ENCODE peak calls at places on chromosomes 2 and 18, in four cellular contexts. F is A549, I is endothelial cell of umbilical vein, H is GM12878. U is an unnamed sample.

GRCh38 chr18:52150050-52150449 is 189.9 kb upstream of the DCC start:
- DNase-seq in F (no peak), I (no peak), H (no peak), U (no peak)

GRCh38 chr2:228474466-228474865 is 293.0 kb upstream of the SPHKAP start:
- DNase-seq in F (no peak), I (no peak), H (no peak), U (no peak)

GRCh38 chr18:60466671-60467070 is 94.1 kb upstream of the MC4R start:
- DNase-seq in F (no peak), I (no peak), H (no peak), U (no peak)

GRCh38 chr2:95077521-95077807 is 44.1 kb downstream of the MRPS5 start:
- DNase-seq in F (no peak), I (no peak), H (no peak), U (no peak)

GRCh38 chr2:45130758-45131157 is 121.5 kb upstream of the SIX2 start:
- DNase-seq in F (no peak), I (peak), H (no peak), U (no peak)

GRCh38 chr2:238157506-238158017 is 1.2 kb upstream of the ERFE start:
- DNase-seq in F (no peak), I (no peak), H (no peak), U (no peak)

GRCh38 chr2:121804340-121804739 is 48.9 kb downstream of the TSN start:
- DNase-seq in F (no peak), I (peak), H (peak), U (peak)

GRCh38 chr18:80037869-80038630 is 3.8 kb downstream of the RBFA start:
- DNase-seq in F (no peak), I (no peak), H (no peak), U (no peak)

GRCh38 chr18:43805646-43806194 is 528.4 kb upstream of the SYT4 start:
- DNase-seq in F (no peak), I (no peak), H (no peak), U (no peak)

GRCh38 chr2:57396364-57397098 is 650.1 kb upstream of the VRK2 start:
- DNase-seq in F (no peak), I (no peak), H (no peak), U (no peak)

GRCh38 chr2:104340879-104341812 is 512.8 kb upstream of the POU3F3 start:
- DNase-seq in F (no peak), I (no peak), H (no peak), U (no peak)

GRCh38 chr2:127107622-127107999 is 657 bp upstream of the BIN1 start:
- DNase-seq in F (peak), I (no peak), H (no peak), U (no peak)

GRCh38 chr2:88838165-88838635 is 146.7 kb downstream of the RPIA start:
- DNase-seq in F (no peak), I (no peak), H (no peak), U (no peak)

GRCh38 chr2:143807192-143807591 is 678.0 kb downstream of the ARHGAP15 start:
- DNase-seq in F (no peak), I (no peak), H (no peak), U (no peak)

GRCh38 chr2:187936228-187936627 is 355.4 kb upstream of the GULP1 start:
- DNase-seq in F (no peak), I (no peak), H (no peak), U (no peak)

GRCh38 chr2:95388091-95388692 is 14.3 kb upstream of the FAHD2A start:
- DNase-seq in F (no peak), I (no peak), H (no peak), U (no peak)

GRCh38 chr2:45745231-45745630 is 93.8 kb downstream of the PRKCE start:
- DNase-seq in F (no peak), I (no peak), H (no peak), U (no peak)

GRCh38 chr2:37523861-37524362 is 147.5 kb downstream of the CDC42EP3 start:
- DNase-seq in F (no peak), I (peak), H (no peak), U (no peak)

GRCh38 chr2:881204-881918 is 69.3 kb upstream of the SNTG2 start:
- DNase-seq in F (no peak), I (no peak), H (peak), U (no peak)

GRCh38 chr2:5594288-5594687 is 97.9 kb upstream of the SOX11 start:
- DNase-seq in F (no peak), I (no peak), H (no peak), U (no peak)

GRCh38 chr18:71134122-71134521 is 845.3 kb downstream of the SOCS6 start:
- DNase-seq in F (no peak), I (no peak), H (no peak), U (no peak)

GRCh38 chr18:68604256-68604655 is 110.7 kb downstream of the TMX3 start:
- DNase-seq in F (no peak), I (no peak), H (no peak), U (no peak)

GRCh38 chr2:231530099-231531085 is at the start of gene NMUR1:
- DNase-seq in F (peak), I (peak), H (no peak), U (peak)
- TF ChIP-seq MYC in F (no peak), I (no peak), H (no peak), U (peak)

GRCh38 chr2:200264631-200265030 is 41.9 kb upstream of the SPATS2L start:
- DNase-seq in F (no peak), I (no peak), H (no peak), U (no peak)

GRCh38 chr2:200266406-200266805 is 40.1 kb upstream of the SPATS2L start:
- DNase-seq in F (no peak), I (no peak), H (no peak), U (no peak)

GRCh38 chr2:200270732-200271131 is 35.8 kb upstream of the SPATS2L start:
- DNase-seq in F (no peak), I (no peak), H (no peak), U (no peak)

GRCh38 chr2:200263279-200263678 is 43.2 kb upstream of the SPATS2L start:
- DNase-seq in F (no peak), I (no peak), H (no peak), U (no peak)

DNA sequence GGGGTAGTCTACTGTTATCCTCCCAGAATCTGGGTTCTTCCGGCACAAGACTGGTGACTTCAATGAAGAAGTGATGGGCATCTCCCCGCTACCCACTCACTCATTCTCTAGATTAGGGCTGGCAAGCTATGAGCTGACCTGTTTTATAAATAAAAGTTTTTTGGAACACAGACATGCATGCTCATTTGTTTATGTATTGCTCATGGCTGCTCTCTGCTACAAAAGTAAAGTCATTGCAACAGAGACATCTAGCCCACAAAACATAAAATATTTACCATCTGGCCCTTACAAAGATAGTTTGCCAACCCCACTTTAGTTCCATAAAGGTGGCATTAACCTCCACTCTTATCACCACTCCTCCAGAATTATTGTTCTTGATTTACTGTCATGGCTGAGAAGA is 39.1 kb upstream of the SPATS2L start:
- DNase-seq in F (no peak), I (no peak), H (no peak), U (no peak)
- TF ChIP-seq MYC in F (no peak), I (no peak), H (no peak), U (no peak)

GRCh38 chr2:196314157-196314556 is 142.8 kb upstream of the STK17B start:
- DNase-seq in F (no peak), I (no peak), H (no peak), U (no peak)

GRCh38 chr2:196314780-196315179 is 143.4 kb upstream of the STK17B start:
- DNase-seq in F (peak), I (no peak), H (no peak), U (no peak)

GRCh38 chr2:196307775-196308174 is 136.4 kb upstream of the STK17B start:
- DNase-seq in F (no peak), I (no peak), H (no peak), U (no peak)

GRCh38 chr2:196315388-196316049 is 144.1 kb upstream of the STK17B start:
- DNase-seq in F (peak), I (no peak), H (no peak), U (no peak)

DNA sequence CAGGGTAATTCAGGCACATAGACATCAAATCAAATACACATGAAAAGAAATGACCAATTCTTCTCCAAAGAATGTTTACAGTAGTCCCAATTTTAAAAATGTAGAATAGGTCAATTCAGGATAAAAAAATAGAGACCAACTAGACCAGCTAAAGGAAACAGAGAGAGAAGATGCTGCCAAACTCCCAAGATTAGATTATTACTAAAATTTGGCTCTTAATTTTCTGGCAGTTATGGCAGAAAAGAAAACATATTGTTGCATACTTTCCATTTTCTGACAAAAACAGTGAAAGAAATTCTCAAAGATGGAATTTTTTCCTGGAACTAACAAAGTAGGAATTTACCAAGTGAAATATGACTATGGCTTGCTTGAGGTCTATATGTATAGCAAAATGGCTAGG is 138.3 kb upstream of the STK17B start:
- DNase-seq in F (no peak), I (no peak), H (no peak), U (no peak)
- TF ChIP-seq MYC in F (no peak), I (no peak), H (no peak), U (no peak)

GRCh38 chr2:32522770-32523169 is 105.1 kb upstream of the TTC27 start:
- DNase-seq in F (no peak), I (no peak), H (no peak), U (no peak)
- TF ChIP-seq MYC in F (no peak), I (no peak), H (no peak), U (no peak)

GRCh38 chr2:26563686-26564085 is 77.5 kb downstream of the CIB4 start:
- DNase-seq in F (no peak), I (no peak), H (no peak), U (no peak)
- TF ChIP-seq MYC in F (no peak), I (no peak), H (no peak), U (no peak)

DNA sequence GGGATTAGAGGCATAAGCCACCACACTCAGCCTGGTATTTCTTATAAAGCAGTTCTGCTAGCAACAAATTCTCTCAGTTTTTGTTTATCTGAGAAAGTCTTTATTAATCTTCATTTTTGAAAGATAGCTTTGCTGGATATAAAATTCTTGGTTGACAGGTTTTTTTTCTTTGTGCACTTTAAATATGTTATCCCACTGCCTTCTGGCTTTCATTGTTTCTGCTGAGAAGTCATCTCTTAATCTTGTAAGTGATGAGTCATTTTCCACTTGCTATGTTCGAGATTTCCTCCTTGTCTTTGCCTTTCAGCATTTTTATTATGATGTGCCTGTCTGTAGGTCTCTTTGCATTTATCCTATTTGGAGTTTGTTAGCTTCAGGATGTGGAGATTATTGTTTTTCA is 5.9 kb upstream of the ELAC1 start:
- DNase-seq in F (no peak), I (no peak), H (no peak), U (no peak)
- TF ChIP-seq MYC in F (no peak), I (no peak), H (no peak), U (no peak)

GRCh38 chr18:49664086-49664890 is 102.4 kb downstream of the LIPG start:
- DNase-seq in F (no peak), I (peak), H (no peak), U (peak)

GRCh38 chr18:49668583-49669290 is 106.9 kb downstream of the LIPG start:
- DNase-seq in F (no peak), I (no peak), H (no peak), U (no peak)

GRCh38 chr18:49663755-49664085 is 101.9 kb downstream of the LIPG start:
- DNase-seq in F (no peak), I (no peak), H (no peak), U (no peak)

GRCh38 chr18:49667462-49667861 is 105.6 kb downstream of the LIPG start:
- DNase-seq in F (no peak), I (no peak), H (no peak), U (no peak)

GRCh38 chr18:49666045-49666444 is 104.2 kb downstream of the LIPG start:
- DNase-seq in F (no peak), I (peak), H (no peak), U (no peak)
- TF ChIP-seq MYC in F (no peak), I (no peak), H (no peak), U (no peak)

DNA sequence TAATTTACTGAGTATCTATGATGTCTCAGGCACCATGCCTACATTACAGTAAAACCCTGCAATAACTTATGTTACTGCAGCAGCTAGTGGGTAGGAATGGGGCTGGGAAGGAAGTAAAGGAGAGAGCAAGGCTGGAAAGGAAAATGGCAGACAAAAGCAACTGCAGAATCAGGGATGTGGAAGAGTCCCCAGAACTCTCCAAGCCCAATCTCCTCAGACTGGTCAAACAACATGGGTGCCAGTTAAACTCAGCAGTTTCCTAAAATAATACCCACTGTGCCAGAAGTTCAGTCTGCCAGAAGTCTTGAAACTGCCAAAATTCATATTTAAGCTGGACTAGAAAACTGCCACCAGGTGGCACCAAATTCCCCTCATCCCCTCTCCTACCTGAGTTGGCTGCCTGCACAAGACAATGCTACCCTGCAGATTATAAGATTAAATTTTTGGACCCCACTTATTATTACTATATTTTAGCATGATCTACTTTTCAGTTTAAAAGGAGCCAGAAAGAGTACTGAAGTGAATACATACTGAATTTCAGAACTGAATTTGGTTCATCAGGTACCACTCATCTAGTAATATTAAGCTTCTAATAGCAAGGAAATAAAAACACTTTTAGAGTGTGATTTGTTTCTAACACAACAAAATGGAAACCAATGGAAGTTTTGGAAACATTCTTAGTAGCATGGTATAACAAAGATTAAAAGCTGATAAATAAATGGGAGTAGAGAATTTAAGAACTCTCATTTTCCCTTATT is 86.8 kb upstream of the DNER start:
- DNase-seq in F (peak), I (peak), H (peak), U (peak)
- TF ChIP-seq MYC in F (no peak), I (no peak), H (no peak), U (no peak)

U was measured in K562.